ENCODE peak calls at places on chromosomes 1 and 21, in ten cellular contexts. D, W, K, P, L, O, E, Z, B and H are unnamed samples.
A peak's percentile ranks its signal among the peaks of the same experiment; 100 is the strongest.

GRCh38 chr21:34182436-34182835 is 109.1 kb downstream of the MRPS6 start:
- DNase-seq in W (no peak), O (no peak), L (no peak), P (no peak), Z (no peak), K (no peak), D (no peak), E (no peak), B (no peak), H (peak; percentile 14)

GRCh38 chr1:202765726-202766125 is 42.5 kb downstream of the KDM5B start:
- DNase-seq in W (no peak), E (no peak), B (no peak), O (no peak), K (peak; percentile 63), Z (no peak), P (no peak), L (no peak), D (no peak), H (no peak)

GRCh38 chr1:21508580-21509350 is 458 bp upstream of the ALPL start:
- DNase-seq in K (peak; percentile 31), P (peak; percentile 8), W (peak; percentile 62), L (peak; percentile 73), Z (peak; percentile 72), O (peak; percentile 85), E (peak; percentile 76), D (peak; percentile 97), B (no peak), H (peak; percentile 63)

GRCh38 chr1:207407655-207408256 is 46.4 kb upstream of the CR2 start:
- DNase-seq in L (no peak), Z (no peak), E (no peak), D (no peak), K (peak; percentile 13), W (no peak), O (no peak), P (no peak), B (no peak), H (peak; percentile 57)

GRCh38 chr21:42102063-42102462 is 30.9 kb downstream of the UMODL1 start:
- DNase-seq in D (no peak), B (no peak), Z (no peak), P (no peak), K (no peak), O (no peak), E (no peak), L (no peak), W (no peak), H (no peak)

GRCh38 chr1:7300893-7301292 is 470.2 kb upstream of the VAMP3 start:
- DNase-seq in D (no peak), E (no peak), L (no peak), P (peak; percentile 18), Z (no peak), B (peak; percentile 57), O (no peak), W (peak; percentile 81), K (peak; percentile 98), H (no peak)

GRCh38 chr1:180908084-180908765 is 4.5 kb upstream of the KIAA1614 start:
- DNase-seq in P (no peak), K (no peak), O (peak; percentile 7), E (peak; percentile 10), D (peak; percentile 43), B (no peak), W (no peak), L (no peak), Z (no peak), H (no peak)

GRCh38 chr1:41724248-41724647 is 194.5 kb downstream of the HIVEP3 start:
- DNase-seq in B (no peak), E (no peak), L (no peak), P (peak; percentile 89), O (no peak), K (peak; percentile 54), Z (no peak), W (no peak), D (no peak), H (no peak)

GRCh38 chr1:155960081-155960745 is 18.1 kb downstream of the ARHGEF2 start:
- DNase-seq in K (no peak), B (no peak), P (no peak), E (no peak), Z (no peak), D (no peak), W (no peak), L (no peak), O (no peak), H (no peak)

GRCh38 chr21:42219606-42220137 is 732 bp downstream of the ABCG1 start:
- DNase-seq in B (no peak), L (peak; percentile 28), O (peak; percentile 60), E (peak; percentile 31), W (no peak), P (no peak), Z (no peak), K (peak; percentile 5), D (peak; percentile 64), H (no peak)

GRCh38 chr1:43893020-43893419 is 40.6 kb upstream of the ARTN start:
- DNase-seq in K (peak; percentile 51), P (no peak), L (no peak), B (no peak), E (no peak), W (no peak), Z (no peak), D (no peak), O (no peak), H (no peak)

GRCh38 chr1:154857441-154858215 is 12.5 kb downstream of the KCNN3 start:
- DNase-seq in W (no peak), B (no peak), L (no peak), K (no peak), Z (no peak), O (no peak), D (no peak), E (no peak), P (no peak), H (no peak)

GRCh38 chr1:202572867-202573266 is 137.4 kb downstream of the SYT2 start:
- DNase-seq in Z (no peak), E (no peak), O (no peak), B (no peak), W (no peak), P (no peak), D (no peak), K (no peak), L (no peak), H (no peak)

GRCh38 chr1:148264374-148265276 is 112.5 kb upstream of the NBPF11 start:
- DNase-seq in Z (no peak), O (no peak), W (peak; percentile 92), D (peak; percentile 85), B (no peak), P (peak; percentile 40), K (peak; percentile 71), L (peak; percentile 22), E (no peak), H (peak; percentile 2)

GRCh38 chr1:152110860-152111514 is 4.3 kb downstream of the TCHH start:
- DNase-seq in O (no peak), Z (peak; percentile 13), B (no peak), W (peak; percentile 24), K (peak; percentile 36), P (peak; percentile 58), D (peak; percentile 67), E (no peak), L (peak; percentile 41), H (peak; percentile 83)

GRCh38 chr1:31397360-31398095 is 15.5 kb upstream of the SERINC2 start:
- DNase-seq in D (no peak), K (peak; percentile 38), Z (no peak), L (no peak), B (no peak), E (no peak), W (no peak), O (no peak), P (no peak), H (peak; percentile 44)

GRCh38 chr1:143736562-143736961 is 235.2 kb downstream of the FAM72C start:
- DNase-seq in Z (no peak), O (no peak), E (no peak), W (peak; percentile 3), P (no peak), K (no peak), B (no peak), L (no peak), D (no peak), H (no peak)

GRCh38 chr1:143735764-143736461 is 235.9 kb downstream of the FAM72C start:
- DNase-seq in K (no peak), Z (no peak), W (peak; percentile 47), B (no peak), L (no peak), E (no peak), O (no peak), P (peak; percentile 18), D (peak; percentile 64), H (peak; percentile 35)
- TF ChIP-seq POLR2A in K (no peak), Z (no peak), W (no peak), B (no peak), L (no peak), E (no peak), O (no peak), P (no peak), D (no peak), H (no peak)

GRCh38 chr1:23369335-23370013 is at the start of gene ZNF436:
- DNase-seq in P (peak; percentile 93), W (no peak), Z (peak; percentile 71), D (no peak), E (peak; percentile 77), L (peak; percentile 96), K (peak; percentile 83), O (peak; percentile 88), B (no peak), H (peak; percentile 86)
- TF ChIP-seq POLR2A in P (peak; percentile 16), W (no peak), Z (no peak), D (no peak), E (no peak), L (no peak), K (peak; percentile 50), O (peak; percentile 32), B (no peak), H (no peak)

GRCh38 chr1:178724734-178725602 is at the start of gene RALGPS2:
- DNase-seq in O (peak; percentile 73), P (peak; percentile 84), B (no peak), D (peak; percentile 79), L (peak; percentile 76), E (peak; percentile 76), W (peak; percentile 57), Z (peak; percentile 68), K (peak; percentile 67), H (peak; percentile 84)
- TF ChIP-seq POLR2A in O (no peak), P (no peak), B (no peak), D (peak; percentile 82), L (no peak), E (no peak), W (peak; percentile 55), Z (peak; percentile 43), K (no peak), H (peak; percentile 16)

GRCh38 chr1:161070737-161071136 is 1.0 kb upstream of the ARHGAP30 start:
- DNase-seq in B (no peak), Z (no peak), P (no peak), D (no peak), L (no peak), K (no peak), E (no peak), O (no peak), W (no peak), H (no peak)

GRCh38 chr1:161071886-161072371 is 2.2 kb upstream of the ARHGAP30 start:
- DNase-seq in E (peak; percentile 74), K (no peak), B (no peak), W (peak; percentile 72), L (peak; percentile 76), O (no peak), D (peak; percentile 65), P (no peak), Z (peak; percentile 79), H (peak; percentile 73)

GRCh38 chr1:161069201-161069685 is 448 bp downstream of the ARHGAP30 start:
- DNase-seq in O (no peak), Z (no peak), E (no peak), P (no peak), B (no peak), L (no peak), K (no peak), D (no peak), W (no peak), H (no peak)

GRCh38 chr1:161068306-161069200 is 1.1 kb downstream of the ARHGAP30 start:
- DNase-seq in W (no peak), Z (no peak), K (no peak), D (no peak), L (peak; percentile 38), P (no peak), E (peak; percentile 62), B (no peak), O (no peak), H (peak; percentile 94)

GRCh38 chr1:161069731-161070270 is at the start of gene ARHGAP30:
- DNase-seq in O (peak; percentile 39), Z (no peak), E (peak; percentile 60), D (no peak), K (no peak), L (peak; percentile 45), P (no peak), W (no peak), B (no peak), H (peak; percentile 94)
- TF ChIP-seq POLR2A in O (peak; percentile 20), Z (no peak), E (no peak), D (no peak), K (no peak), L (no peak), P (no peak), W (no peak), B (no peak), H (peak; percentile 57)